ENCODE peak calls at places on chromosomes 13 and 19, in four cellular contexts. S, H, E and V are unnamed samples.

GRCh38 chr19:8609210-8610040 is 1.1 kb downstream of the ADAMTS10 start:
- DNase-seq in S (peak; percentile 31), H (no peak), E (peak; percentile 15), V (peak; percentile 36)

GRCh38 chr19:48394331-48395169 is 1.1 kb downstream of the GRIN2D start:
- DNase-seq in S (no peak), H (no peak), E (no peak), V (no peak)

GRCh38 chr19:16208064-16208759 is 10.5 kb downstream of the AP1M1 start:
- DNase-seq in S (no peak), H (no peak), E (no peak), V (no peak)

GRCh38 chr19:55079400-55080038 is 3.9 kb downstream of the EPS8L1 start:
- DNase-seq in S (no peak), H (no peak), E (no peak), V (no peak)

GRCh38 chr19:38502410-38503143 is 69.1 kb downstream of the RYR1 start:
- DNase-seq in S (no peak), H (no peak), E (no peak), V (no peak)

GRCh38 chr19:27828781-27829275 is 1384.1 kb downstream of the UQCRFS1 start:
- DNase-seq in S (no peak), H (no peak), E (no peak), V (no peak)

GRCh38 chr19:54364775-54365257 is at the start of gene LAIR1:
- DNase-seq in S (no peak), H (no peak), E (no peak), V (no peak)

GRCh38 chr13:75643693-75644092 is 7.6 kb downstream of the LMO7 start:
- DNase-seq in S (no peak), H (no peak), E (no peak), V (no peak)

GRCh38 chr13:41148421-41149283 is 16.1 kb upstream of the KBTBD6 start:
- DNase-seq in S (no peak), H (no peak), E (no peak), V (no peak)

GRCh38 chr13:37526710-37527446 is 71.7 kb downstream of the POSTN start:
- DNase-seq in S (no peak), H (no peak), E (no peak), V (no peak)

GRCh38 chr19:45254044-45254531 is 3.0 kb downstream of the MARK4 start:
- DNase-seq in S (peak; percentile 78), H (no peak), E (no peak), V (no peak)

GRCh38 chr19:424546-424945 is 15.6 kb upstream of the C2CD4C start:
- DNase-seq in S (no peak), H (no peak), E (no peak), V (no peak)

GRCh38 chr13:48125794-48126228 is 30.9 kb upstream of the MED4 start:
- DNase-seq in S (no peak), H (no peak), E (no peak), V (peak; percentile 3)

GRCh38 chr19:33684550-33685303 is 63.0 kb downstream of the CHST8 start:
- DNase-seq in S (no peak), H (no peak), E (no peak), V (no peak)

GRCh38 chr19:42275517-42275916 is 6.5 kb downstream of the CIC start:
- DNase-seq in S (no peak), H (no peak), E (no peak), V (no peak)

GRCh38 chr13:33096886-33097610 is 80.8 kb downstream of the KL start:
- DNase-seq in S (no peak), H (no peak), E (no peak), V (no peak)

GRCh38 chr19:28488006-28488405 is 724.9 kb downstream of the UQCRFS1 start:
- DNase-seq in S (no peak), H (no peak), E (no peak), V (no peak)

GRCh38 chr13:44578064-44578394 is 1.9 kb upstream of the TSC22D1 start:
- DNase-seq in S (no peak), H (no peak), E (no peak), V (peak; percentile 33)

GRCh38 chr13:24670174-24670573 is 10.0 kb upstream of the ATP12A start:
- DNase-seq in S (no peak), H (no peak), E (no peak), V (no peak)

GRCh38 chr13:71339736-71340135 is 527.3 kb downstream of the DACH1 start:
- DNase-seq in S (no peak), H (no peak), E (no peak), V (no peak)

GRCh38 chr19:54661846-54662489 is 817 bp upstream of the LILRB4 start:
- DNase-seq in S (no peak), H (no peak), E (no peak), V (no peak)

GRCh38 chr13:49303533-49304252 is 56.0 kb downstream of the CDADC1 start:
- DNase-seq in S (no peak), H (no peak), E (no peak), V (no peak)

GRCh38 chr13:113646376-113646775 is 11.6 kb downstream of the ATP4B start:
- DNase-seq in S (no peak), H (no peak), E (no peak), V (no peak)

GRCh38 chr19:43806848-43807247 is 4.6 kb upstream of the LYPD5 start:
- DNase-seq in S (no peak), H (no peak), E (no peak), V (no peak)

GRCh38 chr19:5785423-5785822 is 877 bp upstream of the PRR22 start:
- DNase-seq in S (no peak), H (no peak), E (no peak), V (no peak)

GRCh38 chr13:77500094-77500493 is 35.4 kb upstream of the SCEL start:
- DNase-seq in S (no peak), H (no peak), E (no peak), V (no peak)

GRCh38 chr19:32661318-32661717 is 13.7 kb downstream of the ANKRD27 start:
- DNase-seq in S (no peak), H (no peak), E (no peak), V (no peak)

GRCh38 chr13:91368676-91369425 is 21.4 kb downstream of the MIR17HG start:
- DNase-seq in S (no peak), H (no peak), E (no peak), V (no peak)

GRCh38 chr13:36323951-36324566 is 22.1 kb downstream of the SPART start:
- DNase-seq in S (no peak), H (no peak), E (no peak), V (no peak)
- TF ChIP-seq JUND in S (no peak), H (no peak), E (no peak), V (no peak)

DNA sequence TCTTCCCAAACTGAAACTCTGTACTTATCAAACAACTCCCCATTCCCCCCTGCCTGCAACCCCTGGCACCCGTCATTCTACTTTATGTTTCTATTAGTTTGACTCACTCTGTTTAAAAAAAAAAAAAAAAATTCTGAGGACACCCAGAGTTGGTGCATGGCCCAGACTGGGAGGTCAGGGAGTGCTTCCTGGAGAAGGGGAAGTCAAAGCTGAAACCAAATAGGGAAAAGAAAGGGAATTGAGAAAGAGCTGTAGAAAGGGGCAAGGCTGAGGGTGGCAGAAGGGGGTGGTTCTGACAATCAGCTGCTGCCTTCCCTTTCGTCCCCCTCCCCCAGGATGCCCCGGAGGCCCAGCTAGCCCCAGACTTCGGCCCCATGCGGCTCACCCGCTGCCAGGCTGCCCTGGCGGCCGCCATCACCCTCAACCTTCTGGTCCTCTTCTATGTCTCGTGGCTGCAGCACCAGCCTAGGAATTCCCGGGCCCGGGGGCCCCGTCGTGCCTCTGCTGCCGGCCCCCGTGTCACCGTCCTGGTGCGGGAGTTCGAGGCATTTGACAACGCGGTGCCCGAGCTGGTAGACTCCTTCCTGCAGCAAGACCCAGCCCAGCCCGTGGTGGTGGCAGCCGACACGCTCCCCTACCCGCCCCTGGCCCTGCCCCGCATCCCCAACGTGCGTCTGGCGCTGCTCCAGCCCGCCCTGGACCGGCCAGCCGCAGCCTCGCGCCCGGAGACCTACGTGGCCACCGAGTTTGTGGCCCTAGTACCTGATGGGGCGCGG is 9.0 kb upstream of the STRN4 start:
- DNase-seq in S (no peak), H (no peak), E (no peak), V (no peak)
- TF ChIP-seq JUND in S (no peak), H (no peak), E (no peak), V (no peak)

DNA sequence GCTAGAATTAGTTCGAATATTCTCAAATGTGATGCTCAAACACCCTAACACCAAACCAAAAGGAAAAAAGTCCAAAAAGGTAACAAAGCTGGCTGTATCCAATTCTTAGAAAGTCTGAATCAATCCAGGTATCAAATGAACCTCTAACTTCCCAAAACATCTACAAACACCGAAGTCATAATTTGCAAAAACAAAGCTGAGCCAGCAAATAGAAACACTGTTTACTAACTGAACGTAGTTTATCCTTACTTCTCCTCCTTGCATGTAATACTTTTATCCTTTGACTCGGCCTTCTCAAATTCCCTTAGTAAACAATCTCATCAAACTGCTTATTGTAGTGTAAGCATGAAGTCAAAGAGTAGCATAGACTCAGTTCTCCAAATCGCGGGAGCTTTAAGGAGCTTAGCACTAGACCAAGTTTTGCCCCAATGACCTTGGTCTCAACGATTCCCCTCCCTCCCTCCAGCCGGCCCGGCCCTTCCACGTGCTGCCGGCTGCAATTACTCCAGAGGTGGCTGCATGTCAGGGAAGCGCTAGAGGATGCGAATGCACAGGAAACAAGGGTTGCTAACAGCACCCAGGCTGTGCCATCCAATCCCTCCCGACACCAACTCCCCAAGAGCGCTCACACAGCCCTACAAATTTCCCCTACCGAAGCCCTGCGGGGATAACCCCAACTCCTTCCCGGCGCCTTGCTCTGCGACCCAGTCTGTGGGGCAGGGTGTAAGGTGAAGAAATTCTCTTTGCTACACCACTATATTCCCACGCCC is 693 bp downstream of the XPO4 start:
- DNase-seq in S (peak; percentile 16), H (no peak), E (peak; percentile 15), V (no peak)
- TF ChIP-seq JUND in S (no peak), H (no peak), E (no peak), V (no peak)

GRCh38 chr13:108345016-108345415 is 75.5 kb downstream of the TNFSF13B start:
- DNase-seq in S (no peak), H (no peak), E (no peak), V (no peak)

GRCh38 chr13:108346376-108346775 is 76.9 kb downstream of the TNFSF13B start:
- DNase-seq in S (no peak), H (no peak), E (no peak), V (no peak)

DNA sequence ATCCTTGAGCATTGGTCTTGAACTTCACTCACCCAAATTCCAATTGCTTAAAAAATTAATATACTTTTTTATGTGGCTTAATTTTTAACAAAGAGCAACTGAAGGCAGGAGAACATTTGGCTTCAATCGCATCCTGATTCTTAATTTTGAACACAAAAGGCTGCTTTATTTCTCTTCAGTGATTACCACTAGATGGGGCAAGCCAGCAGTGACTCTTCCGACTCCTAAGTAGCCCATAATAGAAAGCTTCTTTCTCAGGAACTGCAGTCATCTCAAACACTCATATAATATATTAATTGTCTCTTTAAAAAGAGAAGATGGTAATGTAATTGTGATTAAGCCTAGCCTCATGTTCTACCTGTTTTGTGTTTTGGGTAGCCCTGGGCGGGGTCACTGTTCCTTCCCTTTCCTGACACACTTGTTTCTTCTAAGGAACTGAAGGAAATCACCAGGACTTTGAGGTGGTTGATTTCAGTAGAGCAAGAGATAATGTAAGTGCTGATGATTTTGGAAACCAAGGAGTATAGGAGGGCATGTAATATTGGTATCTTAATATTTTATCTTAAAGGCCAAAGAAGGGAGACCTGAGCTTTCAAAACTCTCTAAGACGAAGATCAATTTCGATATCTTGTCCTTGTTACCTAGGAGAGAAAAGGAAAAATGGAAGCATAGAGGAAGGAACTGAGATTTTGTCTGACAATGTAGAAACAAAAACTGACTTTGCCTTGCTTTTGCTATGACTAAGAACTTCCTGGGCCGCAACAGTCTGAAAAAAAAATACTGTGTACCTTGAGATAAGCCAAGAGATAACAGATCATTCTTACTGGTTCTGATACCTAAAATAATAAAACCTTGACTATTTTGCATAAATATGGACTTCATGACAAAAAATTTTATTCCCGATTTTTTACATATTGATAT is 73.1 kb downstream of the TNFSF13B start:
- DNase-seq in S (no peak), H (peak; percentile 3), E (peak; percentile 16), V (no peak)
- TF ChIP-seq JUND in S (no peak), H (no peak), E (no peak), V (no peak)